ENCODE peak calls at places on chromosomes 6 and 20, in six cellular contexts. H, T, O, A, N and V are unnamed samples.

GRCh38 chr20:50727792-50728485 is 3.4 kb upstream of the PARD6B start:
- ATAC-seq in N (no peak), H (no peak), O (no peak), A (no peak), T (no peak), V (no peak)

GRCh38 chr6:3041606-3042005 is 26.7 kb upstream of the RIPK1 start:
- ATAC-seq in H (no peak), N (no peak), O (peak), A (no peak), T (no peak), V (no peak)

GRCh38 chr6:109454483-109455160 is 950 bp downstream of the MICAL1 start:
- ATAC-seq in H (peak), T (peak), A (peak), O (peak), N (peak), V (peak)

GRCh38 chr6:132218063-132218696 is 183.1 kb downstream of the MOXD1 start:
- ATAC-seq in A (no peak), O (peak), N (no peak), H (no peak), T (no peak), V (peak)

GRCh38 chr6:106662458-106662857 is 33.1 kb downstream of the QRSL1 start:
- ATAC-seq in A (no peak), N (no peak), H (no peak), O (no peak), T (no peak), V (no peak)

GRCh38 chr6:160919713-160920112 is 71.9 kb upstream of the MAP3K4 start:
- ATAC-seq in H (peak), O (no peak), A (no peak), N (no peak), T (no peak), V (peak)

GRCh38 chr6:38262041-38262440 is 377.7 kb downstream of the BTBD9 start:
- ATAC-seq in N (no peak), O (peak), A (no peak), H (peak), T (no peak), V (no peak)

GRCh38 chr6:89289710-89290109 is 25.4 kb downstream of the GABRR2 start:
- ATAC-seq in O (no peak), A (no peak), H (no peak), N (no peak), T (no peak), V (no peak)

GRCh38 chr6:111772274-111772780 is 100.9 kb downstream of the FYN start:
- ATAC-seq in H (no peak), O (no peak), A (no peak), T (no peak), N (no peak), V (no peak)

GRCh38 chr20:4112490-4113420 is 97.4 kb upstream of the RNF24 start:
- ATAC-seq in A (no peak), T (no peak), N (no peak), H (peak), O (no peak), V (peak)

GRCh38 chr20:40683894-40684268 is 5.2 kb downstream of the MAFB start:
- ATAC-seq in A (no peak), T (no peak), H (no peak), O (no peak), N (no peak), V (no peak)

GRCh38 chr20:60008130-60008808 is 50.0 kb downstream of the CDH26 start:
- ATAC-seq in A (peak), H (peak), O (no peak), N (peak), T (no peak), V (no peak)

GRCh38 chr6:130527173-130527572 is 161.4 kb downstream of the TMEM200A start:
- ATAC-seq in N (no peak), O (no peak), A (no peak), H (no peak), T (no peak), V (no peak)

GRCh38 chr20:4064118-4064962 is 49.0 kb upstream of the RNF24 start:
- ATAC-seq in A (peak), O (peak), N (no peak), H (peak), T (peak), V (peak)